ENCODE peak calls at places on chromosomes 16 and 17, in five cellular contexts. Q is PC-3, D is tibial nerve, K is AG10803, M is IMR-90. X is an unnamed sample.

GRCh38 chr17:40316571-40317344 is 7.8 kb downstream of the RARA start:
- DNase-seq in K (peak; percentile 87), D (no peak), Q (peak; percentile 63), M (peak; percentile 75), X (peak; percentile 8)

GRCh38 chr16:86343733-86344585 is 166.4 kb upstream of the FOXF1 start:
- DNase-seq in Q (no peak), M (peak; percentile 54), D (no peak), K (no peak), X (no peak)

GRCh38 chr16:27920391-27920891 is 143.1 kb downstream of the GSG1L start:
- DNase-seq in D (no peak), M (no peak), Q (peak; percentile 13), K (no peak), X (no peak)

GRCh38 chr17:59330314-59330942 is 1.0 kb upstream of the YPEL2 start:
- DNase-seq in M (no peak), D (no peak), Q (peak; percentile 24), K (no peak), X (peak; percentile 11)

GRCh38 chr17:39608601-39609000 is 881 bp upstream of the NEUROD2 start:
- DNase-seq in K (no peak), D (no peak), M (no peak), Q (no peak), X (no peak)

GRCh38 chr17:73767696-73768095 is 123.5 kb upstream of the SDK2 start:
- DNase-seq in D (no peak), K (no peak), M (no peak), Q (no peak), X (no peak)

GRCh38 chr16:49399594-49400364 is 26.2 kb downstream of the C16orf78 start:
- DNase-seq in K (no peak), M (no peak), Q (no peak), D (no peak), X (no peak)

GRCh38 chr17:9406046-9406631 is 169.5 kb downstream of the STX8 start:
- DNase-seq in M (peak; percentile 49), D (no peak), K (no peak), Q (no peak), X (no peak)

GRCh38 chr16:2048116-2048543 is 345 bp downstream of the TSC2 start:
- DNase-seq in M (no peak), K (no peak), Q (no peak), D (no peak), X (peak; percentile 37)

GRCh38 chr16:79163666-79164377 is 436.7 kb downstream of the MAF start:
- DNase-seq in D (no peak), Q (no peak), K (no peak), M (no peak), X (peak; percentile 12)

GRCh38 chr16:57316390-57317017 is 32.0 kb upstream of the PLLP start:
- DNase-seq in Q (peak; percentile 64), D (no peak), M (peak; percentile 89), K (peak; percentile 91), X (no peak)

GRCh38 chr16:90078594-90078895 is 1.4 kb upstream of the PRDM7 start:
- DNase-seq in K (no peak), M (no peak), Q (no peak), D (no peak), X (no peak)

GRCh38 chr17:13599808-13600398 is 1.8 kb downstream of the HS3ST3A1 start:
- DNase-seq in Q (peak; percentile 38), D (no peak), K (no peak), M (peak; percentile 28), X (no peak)

GRCh38 chr16:80938035-80938927 is 68.4 kb downstream of the CMC2 start:
- DNase-seq in M (peak; percentile 94), D (no peak), Q (peak; percentile 53), K (peak; percentile 100), X (no peak)

GRCh38 chr17:30321314-30321713 is 12.5 kb downstream of the TMIGD1 start:
- DNase-seq in D (no peak), Q (peak; percentile 77), M (no peak), K (no peak), X (no peak)

GRCh38 chr17:48907713-48908046 is 527 bp upstream of the UBE2Z start:
- DNase-seq in M (peak; percentile 64), D (no peak), Q (peak; percentile 47), K (peak; percentile 67), X (no peak)

GRCh38 chr17:45129426-45129939 is 2.8 kb downstream of the PLCD3 start:
- DNase-seq in M (no peak), K (peak; percentile 80), D (no peak), Q (no peak), X (no peak)

GRCh38 chr16:80023865-80024264 is 423.3 kb upstream of the MAF start:
- DNase-seq in M (peak; percentile 3), Q (no peak), K (peak; percentile 12), D (no peak), X (no peak)

GRCh38 chr16:11689031-11689840 is 21.0 kb downstream of the SNN start:
- DNase-seq in D (no peak), K (no peak), Q (no peak), M (no peak), X (no peak)

GRCh38 chr17:73198930-73199260 is 6.0 kb downstream of the COG1 start:
- DNase-seq in M (no peak), K (no peak), D (no peak), Q (no peak), X (no peak)

GRCh38 chr16:49575352-49576172 is 202.0 kb downstream of the C16orf78 start:
- DNase-seq in K (no peak), D (no peak), M (no peak), Q (no peak), X (no peak)

GRCh38 chr17:6502871-6503509 is 53.4 kb downstream of the PITPNM3 start:
- DNase-seq in K (no peak), D (no peak), Q (no peak), M (no peak), X (no peak)

GRCh38 chr16:64130140-64130539 is 991.7 kb downstream of the CDH11 start:
- DNase-seq in K (no peak), Q (no peak), D (no peak), M (no peak), X (no peak)

DNA sequence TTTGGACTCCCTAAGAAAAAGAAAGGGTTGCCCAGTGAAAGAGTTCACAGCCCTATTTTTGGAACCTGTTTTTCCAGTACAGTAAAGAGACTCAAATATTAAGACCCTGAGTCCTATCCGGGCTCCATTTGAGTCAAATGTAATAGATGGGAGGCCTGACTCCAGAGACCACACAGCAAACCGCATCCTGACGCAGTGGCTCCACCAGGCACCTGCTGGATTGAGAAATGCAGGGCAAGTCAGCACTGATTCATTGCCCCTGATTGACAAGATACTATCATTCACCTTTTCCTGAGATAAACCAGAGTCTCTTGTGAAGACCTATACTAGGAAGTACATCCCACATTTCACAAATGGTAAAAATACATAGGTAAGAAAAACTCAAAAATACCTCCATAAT is 715.7 kb upstream of the SOX9 start:
- DNase-seq in D (no peak), K (no peak), Q (peak; percentile 99), M (no peak), X (no peak)
- TF ChIP-seq CTCF in D (no peak), K (no peak), Q (no peak), M (no peak), X (no peak)

GRCh38 chr17:7984904-7985303 is 17.5 kb upstream of the GUCY2D start:
- DNase-seq in K (no peak), M (no peak), Q (no peak), D (no peak), X (no peak)

GRCh38 chr17:7982171-7982570 is 20.2 kb upstream of the GUCY2D start:
- DNase-seq in K (peak; percentile 56), M (peak; percentile 78), Q (peak; percentile 73), D (no peak), X (no peak)

GRCh38 chr17:7977805-7978204 is 24.6 kb upstream of the GUCY2D start:
- DNase-seq in Q (no peak), D (no peak), K (no peak), M (no peak), X (no peak)

GRCh38 chr17:7987112-7987893 is 15.1 kb upstream of the GUCY2D start:
- DNase-seq in K (no peak), D (no peak), M (peak; percentile 27), Q (no peak), X (no peak)

DNA sequence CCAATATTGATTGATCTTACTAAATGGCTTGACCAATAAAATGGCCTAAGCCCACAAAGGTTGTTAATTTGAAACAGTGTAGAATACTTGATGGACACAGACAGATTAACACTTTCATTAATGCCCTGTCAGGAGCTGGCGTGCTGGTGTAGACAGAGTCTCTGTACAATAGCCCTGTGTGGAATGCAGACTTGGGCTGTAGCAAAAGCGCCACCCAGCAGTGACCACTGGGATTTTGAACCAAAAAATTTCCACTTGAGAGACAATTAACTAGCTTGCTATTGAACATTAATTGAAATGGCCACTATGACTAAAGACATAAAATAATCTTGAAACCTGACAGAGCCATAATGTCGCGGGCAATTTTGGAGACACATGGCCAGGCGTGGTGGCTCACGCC is 19.7 kb upstream of the GUCY2D start:
- DNase-seq in K (peak; percentile 12), D (no peak), M (peak; percentile 14), Q (peak; percentile 51), X (no peak)
- TF ChIP-seq CTCF in K (peak; percentile 21), D (no peak), M (peak; percentile 25), Q (peak; percentile 51), X (no peak)

DNA sequence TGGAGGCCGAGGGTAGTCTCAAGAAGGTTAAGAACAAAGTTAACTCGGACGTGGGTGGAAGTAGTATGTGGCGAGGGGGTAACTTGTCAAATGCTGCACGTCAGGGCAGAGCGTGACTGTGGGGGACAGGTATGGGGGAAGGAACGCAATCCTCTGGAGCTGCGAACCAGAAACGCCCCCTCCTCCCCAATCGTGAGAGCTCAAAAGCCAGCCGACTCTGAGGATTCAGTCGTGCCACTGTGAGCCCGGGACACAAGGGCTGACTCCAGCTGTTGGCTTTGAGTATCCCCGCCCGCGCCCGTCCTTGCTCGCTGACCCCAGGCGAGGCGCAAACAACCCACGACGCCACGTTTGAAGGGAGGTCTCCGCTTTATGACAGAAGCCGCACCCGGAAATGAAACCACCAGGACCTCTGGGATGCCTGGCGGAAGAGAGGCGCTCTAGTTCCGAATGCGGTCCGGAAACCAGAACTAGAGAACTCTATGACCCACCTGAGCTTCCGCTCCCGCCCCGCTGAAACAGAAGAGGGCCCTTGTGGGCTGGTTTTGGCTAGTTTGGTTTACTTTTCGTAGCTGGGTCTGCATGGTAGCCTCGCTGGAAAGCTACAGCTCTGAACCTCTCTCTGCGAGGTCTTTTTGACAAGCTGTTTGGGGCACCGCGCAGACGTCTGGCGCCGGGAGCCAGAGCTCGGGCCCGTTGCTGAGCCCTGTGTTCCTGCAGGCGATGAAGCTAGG is at the start of gene PEX12:
- DNase-seq in D (peak; percentile 81), M (peak; percentile 80), K (peak; percentile 80), Q (peak; percentile 84), X (peak; percentile 94)
- TF ChIP-seq CTCF in D (peak; percentile 36), M (no peak), K (no peak), Q (no peak), X (no peak)

GRCh38 chr17:31650756-31651520 is 208.1 kb downstream of the COPRS start:
- DNase-seq in K (no peak), Q (no peak), M (no peak), D (no peak), X (no peak)

GRCh38 chr17:31646642-31647041 is 212.4 kb downstream of the COPRS start:
- DNase-seq in K (no peak), M (no peak), Q (no peak), D (no peak), X (no peak)

GRCh38 chr17:31649302-31649701 is 209.7 kb downstream of the COPRS start:
- DNase-seq in D (no peak), K (no peak), Q (no peak), M (no peak), X (no peak)

DNA sequence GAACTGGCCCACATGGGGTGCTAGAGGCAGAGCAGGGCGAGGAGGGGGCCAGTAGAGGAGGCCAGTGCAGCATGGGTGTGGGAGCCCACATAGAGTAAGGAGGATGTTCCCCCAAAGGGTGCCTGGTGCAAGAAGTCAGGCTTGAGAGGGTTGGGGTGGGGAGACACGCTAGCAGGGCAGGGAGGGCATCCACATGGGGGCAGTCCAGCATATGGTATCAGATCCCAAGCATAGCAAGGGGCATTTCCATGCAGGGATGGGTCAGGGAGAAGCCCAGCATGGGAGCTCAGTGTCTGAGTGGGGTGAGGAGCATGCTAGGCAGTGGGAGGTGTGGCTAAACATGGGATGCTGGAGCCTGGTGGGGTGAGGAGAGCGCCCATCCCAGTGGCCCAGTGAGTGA is 213.7 kb downstream of the COPRS start:
- DNase-seq in Q (no peak), D (no peak), M (no peak), K (no peak), X (peak; percentile 6)
- TF ChIP-seq CTCF in Q (no peak), D (no peak), M (no peak), K (no peak), X (no peak)